ENCODE peak calls at places on chromosomes 2 and 18, in eight cellular contexts. P is CD4-positive, alpha-beta T cell; H is activated CD8-positive, alpha-beta T cell treated with anti-CD3 and anti-CD28 coated beads for 36 hours; M is BJ; U is HFF-Myc; Q is choroid plexus epithelial cell; I is neural crest cell; X is glutamatergic neuron. E is an unnamed sample.

GRCh38 chr18:48031011-48031480 is 100.6 kb upstream of the SMAD2 start:
- DNase-seq in P (no peak), Q (peak; percentile 78), I (peak; percentile 41), M (no peak), U (no peak), H (peak; percentile 27), X (peak; percentile 57), E (peak; percentile 80)

GRCh38 chr2:28678944-28679343 is 72.7 kb upstream of the PPP1CB start:
- DNase-seq in I (no peak), X (no peak), M (no peak), U (no peak), P (no peak), Q (no peak), H (peak; percentile 60), E (no peak)

GRCh38 chr2:30235008-30235655 is 3.8 kb downstream of the LBH start:
- DNase-seq in I (no peak), P (peak; percentile 61), Q (no peak), H (peak; percentile 85), M (no peak), X (no peak), U (no peak), E (no peak)

GRCh38 chr2:161243873-161244272 is 64.4 kb upstream of the PSMD14 start:
- DNase-seq in Q (no peak), X (no peak), M (no peak), U (no peak), H (peak; percentile 13), I (no peak), P (no peak), E (no peak)

GRCh38 chr2:175490306-175490705 is 308.8 kb upstream of the ATP5MC3 start:
- DNase-seq in Q (no peak), M (no peak), U (no peak), H (no peak), P (no peak), I (no peak), X (no peak), E (no peak)

GRCh38 chr2:174021056-174021656 is 56.0 kb upstream of the SP3 start:
- DNase-seq in H (no peak), P (no peak), X (no peak), M (no peak), I (no peak), U (no peak), Q (no peak), E (no peak)

GRCh38 chr18:41763361-41763760 is 191.7 kb upstream of the PIK3C3 start:
- DNase-seq in H (no peak), X (no peak), I (no peak), M (no peak), Q (no peak), U (no peak), P (no peak), E (no peak)

GRCh38 chr2:6917071-6917760 is at the start of gene RNF144A:
- DNase-seq in X (peak; percentile 84), U (no peak), I (peak; percentile 73), M (no peak), H (peak; percentile 67), Q (peak; percentile 54), P (peak; percentile 69), E (no peak)

GRCh38 chr2:105177008-105177407 is 64.5 kb upstream of the GPR45 start:
- DNase-seq in U (no peak), I (no peak), P (no peak), Q (no peak), H (no peak), X (no peak), M (no peak), E (no peak)

GRCh38 chr2:46363535-46364170 is 66.4 kb downstream of the EPAS1 start:
- DNase-seq in M (no peak), X (no peak), I (no peak), P (no peak), Q (peak; percentile 85), U (peak; percentile 3), H (no peak), E (peak; percentile 30)

GRCh38 chr2:164669291-164669690 is 48.0 kb upstream of the GRB14 start:
- DNase-seq in X (no peak), H (no peak), I (no peak), P (no peak), M (no peak), Q (no peak), U (no peak), E (no peak)

GRCh38 chr2:167890739-167891138 is 356.7 kb downstream of the STK39 start:
- DNase-seq in H (no peak), Q (no peak), U (no peak), P (no peak), I (no peak), M (no peak), X (no peak), E (no peak)

GRCh38 chr2:160402997-160403979 is 90.3 kb downstream of the RBMS1 start:
- DNase-seq in X (no peak), Q (no peak), U (no peak), I (no peak), M (no peak), P (no peak), H (no peak), E (peak; percentile 55)

GRCh38 chr2:21111012-21111411 is 12.8 kb upstream of the TDRD15 start:
- DNase-seq in U (no peak), H (no peak), I (no peak), P (no peak), X (no peak), M (no peak), Q (no peak), E (no peak)

GRCh38 chr2:160224507-160224906 is 24.4 kb upstream of the ITGB6 start:
- DNase-seq in H (no peak), Q (no peak), M (no peak), U (no peak), I (no peak), X (no peak), P (no peak), E (no peak)

GRCh38 chr18:8654482-8655451 is 45.5 kb downstream of the RAB12 start:
- DNase-seq in U (peak; percentile 7), H (no peak), I (no peak), P (no peak), M (no peak), X (no peak), Q (peak; percentile 45), E (peak; percentile 40)

GRCh38 chr2:120013569-120014223 is 819 bp downstream of the EPB41L5 start:
- DNase-seq in H (peak; percentile 16), Q (no peak), I (no peak), X (peak; percentile 50), U (no peak), P (peak; percentile 6), M (no peak), E (peak; percentile 62)

GRCh38 chr18:62784966-62785413 is 69.6 kb downstream of the PHLPP1 start:
- DNase-seq in I (no peak), H (peak; percentile 30), Q (peak; percentile 67), P (no peak), M (no peak), X (no peak), U (no peak), E (no peak)

GRCh38 chr2:122851972-122852531 is 1096.6 kb downstream of the TSN start:
- DNase-seq in U (no peak), X (no peak), H (no peak), I (no peak), M (no peak), P (no peak), Q (no peak), E (no peak)

GRCh38 chr18:29377346-29377745 is 1200.4 kb upstream of the CDH2 start:
- DNase-seq in U (no peak), P (no peak), X (no peak), I (no peak), H (no peak), Q (peak; percentile 5), M (no peak), E (no peak)

GRCh38 chr18:51724790-51725721 is 527.6 kb upstream of the MEX3C start:
- DNase-seq in Q (no peak), X (no peak), I (no peak), H (no peak), M (no peak), U (no peak), P (no peak), E (peak; percentile 28)

GRCh38 chr2:20456049-20456665 is 9.3 kb downstream of the RHOB start:
- DNase-seq in P (no peak), X (no peak), M (peak; percentile 63), U (no peak), Q (no peak), H (no peak), I (no peak), E (no peak)

GRCh38 chr2:65382776-65383357 is 49.5 kb downstream of the SPRED2 start:
- DNase-seq in X (no peak), H (peak; percentile 98), U (no peak), M (peak; percentile 53), I (no peak), Q (peak; percentile 87), P (peak; percentile 57), E (peak; percentile 94)
- TF ChIP-seq CTCF in X (no peak), H (peak; percentile 47), U (no peak), M (no peak), I (no peak), Q (no peak), P (peak; percentile 39), E (no peak)

DNA sequence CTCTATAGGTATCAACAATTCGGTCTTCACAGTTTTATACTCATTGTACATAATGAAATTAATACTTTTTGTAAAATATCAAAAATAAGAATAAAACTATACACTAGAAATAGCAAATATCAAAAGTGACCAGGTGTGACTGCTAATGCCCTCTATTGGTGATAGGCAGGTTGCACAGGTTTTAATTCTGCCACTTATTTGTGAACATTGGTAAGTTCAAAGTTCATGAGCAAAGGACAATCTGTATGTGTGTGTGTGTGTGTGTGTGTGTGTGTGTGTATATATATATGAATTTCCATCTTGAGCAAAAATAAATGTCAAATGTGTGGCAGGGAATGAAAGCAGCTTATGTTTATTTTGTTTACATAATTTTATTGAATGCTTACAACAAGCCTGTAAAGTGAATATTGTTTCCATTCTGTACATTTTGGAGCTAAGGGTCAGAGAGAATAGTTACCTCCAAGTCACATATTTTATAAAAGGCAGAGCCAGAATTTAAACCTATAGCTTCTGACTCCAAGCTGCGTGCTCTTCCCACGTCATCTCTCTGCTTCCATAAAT is 537.4 kb downstream of the CPS1 start:
- DNase-seq in M (no peak), I (no peak), H (no peak), Q (peak; percentile 39), U (no peak), X (no peak), P (no peak), E (peak; percentile 27)
- TF ChIP-seq CTCF in M (no peak), I (peak; percentile 55), H (no peak), Q (peak; percentile 59), U (no peak), X (peak; percentile 18), P (no peak), E (peak; percentile 31)

GRCh38 chr18:46917108-46917807 is at the start of the genes KATNAL2 and PIAS2:
- DNase-seq in X (peak; percentile 84), I (peak; percentile 69), H (peak; percentile 71), P (peak; percentile 67), U (no peak), Q (peak; percentile 56), M (no peak), E (peak; percentile 65)
- TF ChIP-seq CTCF in X (no peak), I (no peak), H (no peak), P (no peak), U (no peak), Q (no peak), M (no peak), E (no peak)

GRCh38 chr18:76679259-76679658 is 143.1 kb upstream of the ZNF236 start:
- DNase-seq in I (no peak), X (peak; percentile 50), M (no peak), Q (peak; percentile 37), U (no peak), H (no peak), P (no peak), E (no peak)
- TF ChIP-seq CTCF in I (no peak), X (no peak), M (peak; percentile 8), Q (peak; percentile 22), U (no peak), H (no peak), P (no peak), E (no peak)